ENCODE peak calls at places on chromosomes 5 and 9, in seven cellular contexts. Z, N, Q, U, L, E and W are unnamed samples.

GRCh38 chr5:96198673-96199072 is 234.4 kb downstream of the PCSK1 start:
- DNase-seq in Z (no peak), N (no peak), Q (no peak), U (no peak), L (no peak), E (no peak), W (no peak)

GRCh38 chr5:69368458-69369368 is 607 bp downstream of the AK6 start:
- DNase-seq in Z (no peak), N (no peak), Q (peak; percentile 39), U (no peak), L (no peak), E (no peak), W (no peak)

GRCh38 chr9:138024831-138025291 is 147.3 kb downstream of the CACNA1B start:
- DNase-seq in Z (no peak), N (no peak), Q (no peak), U (no peak), L (no peak), E (no peak), W (no peak)

GRCh38 chr5:157670662-157671591 is at the start of gene C5orf52:
- DNase-seq in Z (no peak), N (peak; percentile 66), Q (no peak), U (no peak), L (no peak), E (no peak), W (peak; percentile 16)

GRCh38 chr5:132500244-132500930 is 9.8 kb upstream of the IRF1 start:
- DNase-seq in Z (no peak), N (no peak), Q (no peak), U (no peak), L (no peak), E (no peak), W (no peak)

GRCh38 chr5:131441184-131441583 is 177.3 kb downstream of the CDC42SE2 start:
- DNase-seq in Z (no peak), N (no peak), Q (no peak), U (no peak), L (no peak), E (no peak), W (no peak)

GRCh38 chr9:88534456-88535225 is at the start of gene NXNL2:
- DNase-seq in Z (peak; percentile 4), N (no peak), Q (peak; percentile 87), U (peak; percentile 91), L (no peak), E (no peak), W (no peak)

GRCh38 chr5:72510610-72511121 is 3.5 kb upstream of the ZNF366 start:
- DNase-seq in Z (no peak), N (no peak), Q (no peak), U (no peak), L (no peak), E (no peak), W (no peak)

GRCh38 chr9:128243486-128244415 is 32.1 kb downstream of the GOLGA2 start:
- DNase-seq in Z (no peak), N (no peak), Q (no peak), U (no peak), L (no peak), E (no peak), W (no peak)

GRCh38 chr9:128098936-128099931 is 28.3 kb downstream of the PTGES2 start:
- DNase-seq in Z (no peak), N (no peak), Q (no peak), U (no peak), L (no peak), E (no peak), W (no peak)

GRCh38 chr5:23269981-23270380 is 237.4 kb upstream of the PRDM9 start:
- DNase-seq in Z (no peak), N (no peak), Q (no peak), U (no peak), L (no peak), E (no peak), W (no peak)

GRCh38 chr9:69822091-69822750 is 1.6 kb downstream of the CFAP95 start:
- DNase-seq in Z (no peak), N (peak; percentile 32), Q (peak; percentile 45), U (no peak), L (peak; percentile 17), E (no peak), W (no peak)

GRCh38 chr5:68419637-68420452 is 204.3 kb downstream of the PIK3R1 start:
- DNase-seq in Z (no peak), N (no peak), Q (peak; percentile 18), U (no peak), L (no peak), E (no peak), W (no peak)

GRCh38 chr5:59656351-59657254 is 236.9 kb downstream of the PDE4D start:
- DNase-seq in Z (no peak), N (no peak), Q (no peak), U (no peak), L (no peak), E (no peak), W (no peak)

GRCh38 chr9:35517136-35517535 is 27.2 kb downstream of the RUSC2 start:
- DNase-seq in Z (no peak), N (no peak), Q (peak; percentile 20), U (no peak), L (no peak), E (no peak), W (no peak)

GRCh38 chr9:121153642-121154041 is 48.0 kb downstream of the RAB14 start:
- DNase-seq in Z (no peak), N (no peak), Q (no peak), U (no peak), L (no peak), E (no peak), W (no peak)

GRCh38 chr9:128323192-128323730 is 622 bp downstream of the COQ4 start:
- DNase-seq in Z (no peak), N (peak; percentile 51), Q (no peak), U (no peak), L (no peak), E (no peak), W (no peak)

GRCh38 chr5:35029333-35029732 is 18.4 kb downstream of the AGXT2 start:
- DNase-seq in Z (no peak), N (no peak), Q (no peak), U (no peak), L (no peak), E (no peak), W (no peak)

GRCh38 chr9:74777136-74777879 is 110.4 kb downstream of the TRPM6 start:
- DNase-seq in Z (peak; percentile 20), N (peak; percentile 49), Q (peak; percentile 84), U (peak; percentile 70), L (no peak), E (peak; percentile 4), W (peak; percentile 33)

GRCh38 chr9:93621922-93622321 is 45.5 kb downstream of the PHF2 start:
- DNase-seq in Z (no peak), N (no peak), Q (no peak), U (no peak), L (no peak), E (no peak), W (no peak)

GRCh38 chr9:35257986-35258664 is 96.3 kb downstream of the UNC13B start:
- DNase-seq in Z (no peak), N (no peak), Q (no peak), U (no peak), L (no peak), E (no peak), W (no peak)

GRCh38 chr5:54610197-54610898 is 92.8 kb downstream of the SNX18 start:
- DNase-seq in Z (peak; percentile 11), N (peak; percentile 55), Q (no peak), U (no peak), L (no peak), E (no peak), W (peak; percentile 51)

GRCh38 chr5:133930061-133930823 is 38.2 kb downstream of the C5orf15 start:
- DNase-seq in Z (no peak), N (peak; percentile 63), Q (no peak), U (no peak), L (peak; percentile 19), E (no peak), W (peak; percentile 56)

GRCh38 chr5:177194278-177194677 is 60.7 kb downstream of the NSD1 start:
- DNase-seq in Z (no peak), N (no peak), Q (no peak), U (no peak), L (peak; percentile 92), E (peak; percentile 94), W (no peak)

GRCh38 chr5:59173568-59173967 is 590.7 kb downstream of the RAB3C start:
- DNase-seq in Z (no peak), N (no peak), Q (no peak), U (no peak), L (no peak), E (no peak), W (no peak)

GRCh38 chr9:136521541-136521940 is 24.3 kb downstream of the NOTCH1 start:
- DNase-seq in Z (no peak), N (no peak), Q (no peak), U (peak; percentile 91), L (no peak), E (no peak), W (no peak)

GRCh38 chr5:79961731-79962579 is 29.1 kb downstream of the MTX3 start:
- DNase-seq in Z (no peak), N (no peak), Q (peak; percentile 24), U (no peak), L (no peak), E (no peak), W (no peak)

GRCh38 chr5:20678386-20678785 is 690.4 kb upstream of the CDH18 start:
- DNase-seq in Z (no peak), N (no peak), Q (no peak), U (no peak), L (no peak), E (no peak), W (no peak)

GRCh38 chr5:113047234-113047633 is 70.6 kb downstream of the DCP2 start:
- DNase-seq in Z (no peak), N (no peak), Q (no peak), U (no peak), L (no peak), E (peak; percentile 73), W (no peak)